ENCODE peak calls at places on chromosomes 5 and 9, in five cellular contexts. One of them, this sample, is unnamed.

GRCh38 chr9:71681708-71682268 is 86.5 kb downstream of the CEMIP2 start:
- DNase-seq in amygdala: no peak
- DNase-seq in naive thymus-derived CD8-positive, alpha-beta T cell: no peak
- DNase-seq in NB4: no peak
- DNase-seq in naive B cell: no peak
- DNase-seq in this sample: no peak

GRCh38 chr5:11590475-11590874 is 313.8 kb downstream of the CTNND2 start:
- DNase-seq in amygdala: no peak
- DNase-seq in naive thymus-derived CD8-positive, alpha-beta T cell: no peak
- DNase-seq in NB4: no peak
- DNase-seq in naive B cell: no peak
- DNase-seq in this sample: no peak

GRCh38 chr9:109315889-109316640 is 4.8 kb downstream of the EPB41L4B start:
- DNase-seq in amygdala: peak
- DNase-seq in naive thymus-derived CD8-positive, alpha-beta T cell: no peak
- DNase-seq in NB4: no peak
- DNase-seq in naive B cell: no peak
- DNase-seq in this sample: no peak

GRCh38 chr5:149702953-149703646 is 27.0 kb upstream of the PPARGC1B start:
- DNase-seq in amygdala: no peak
- DNase-seq in naive thymus-derived CD8-positive, alpha-beta T cell: no peak
- DNase-seq in NB4: no peak
- DNase-seq in naive B cell: no peak
- DNase-seq in this sample: no peak

GRCh38 chr5:67808340-67808739 is 407.2 kb upstream of the PIK3R1 start:
- DNase-seq in amygdala: no peak
- DNase-seq in naive thymus-derived CD8-positive, alpha-beta T cell: no peak
- DNase-seq in NB4: peak
- DNase-seq in naive B cell: no peak
- DNase-seq in this sample: no peak

GRCh38 chr5:18394154-18394804 is 760.0 kb downstream of the TAF11L14 start:
- DNase-seq in amygdala: peak
- DNase-seq in naive thymus-derived CD8-positive, alpha-beta T cell: no peak
- DNase-seq in NB4: peak
- DNase-seq in naive B cell: peak
- DNase-seq in this sample: no peak

GRCh38 chr9:111978616-111979015 is 82.0 kb downstream of the UGCG start:
- DNase-seq in amygdala: no peak
- DNase-seq in naive thymus-derived CD8-positive, alpha-beta T cell: no peak
- DNase-seq in NB4: no peak
- DNase-seq in naive B cell: no peak
- DNase-seq in this sample: no peak

GRCh38 chr9:124238546-124239140 is 19.1 kb upstream of the NEK6 start:
- DNase-seq in amygdala: no peak
- DNase-seq in naive thymus-derived CD8-positive, alpha-beta T cell: no peak
- DNase-seq in NB4: no peak
- DNase-seq in naive B cell: no peak
- DNase-seq in this sample: no peak

GRCh38 chr5:145827275-145827674 is 7.9 kb downstream of the PRELID2 start:
- DNase-seq in amygdala: no peak
- DNase-seq in naive thymus-derived CD8-positive, alpha-beta T cell: no peak
- DNase-seq in NB4: no peak
- DNase-seq in naive B cell: no peak
- DNase-seq in this sample: no peak

GRCh38 chr5:80213467-80213866 is 42.4 kb downstream of the SERINC5 start:
- DNase-seq in amygdala: no peak
- DNase-seq in naive thymus-derived CD8-positive, alpha-beta T cell: no peak
- DNase-seq in NB4: peak
- DNase-seq in naive B cell: no peak
- DNase-seq in this sample: no peak

GRCh38 chr5:79172269-79172668 is 60.7 kb downstream of the BHMT start:
- DNase-seq in amygdala: no peak
- DNase-seq in naive thymus-derived CD8-positive, alpha-beta T cell: no peak
- DNase-seq in NB4: no peak
- DNase-seq in naive B cell: no peak
- DNase-seq in this sample: no peak

GRCh38 chr5:106523842-106524241 is 1146.9 kb downstream of the EFNA5 start:
- DNase-seq in amygdala: no peak
- DNase-seq in naive thymus-derived CD8-positive, alpha-beta T cell: no peak
- DNase-seq in NB4: no peak
- DNase-seq in naive B cell: no peak
- DNase-seq in this sample: no peak